ENCODE peak calls at places on chromosomes 7 and 10, in ten cellular contexts. D is glomerular endothelial cell; B is NCI-H1105; I is naive thymus-derived CD8-positive, alpha-beta T cell; C is T-helper 9 cell; F is hypothalamus; T is SIG-M5; P is substantia nigra; V is NCI-H1092 treated with DMSO at 0.1 percent for 48 hours; K is ovary. A is an unnamed sample.

GRCh38 chr7:84614821-84615506 is 420.4 kb upstream of the SEMA3A start:
- DNase-seq in D (peak; percentile 33), B (no peak), I (no peak), C (no peak), F (no peak), T (no peak), P (no peak), V (no peak), K (no peak), A (no peak)

GRCh38 chr10:19719320-19719719 is 96.9 kb upstream of the PLXDC2 start:
- DNase-seq in D (no peak), B (no peak), I (no peak), C (no peak), F (no peak), T (no peak), P (no peak), V (no peak), K (no peak), A (no peak)

GRCh38 chr10:78846770-78847169 is 222.0 kb upstream of the ZMIZ1 start:
- DNase-seq in D (no peak), B (no peak), I (no peak), C (no peak), F (peak; percentile 68), T (no peak), P (peak; percentile 73), V (peak; percentile 23), K (no peak), A (no peak)

GRCh38 chr10:122461367-122461728 is at the start of gene HTRA1:
- DNase-seq in D (no peak), B (no peak), I (no peak), C (no peak), F (peak; percentile 88), T (no peak), P (peak; percentile 92), V (no peak), K (peak; percentile 85), A (no peak)

GRCh38 chr10:11756766-11757315 is 14.7 kb downstream of the ECHDC3 start:
- DNase-seq in D (no peak), B (peak; percentile 1), I (no peak), C (no peak), F (no peak), T (no peak), P (no peak), V (no peak), K (no peak), A (no peak)

GRCh38 chr10:100362570-100363496 is 15.8 kb downstream of the SCD start:
- DNase-seq in D (no peak), B (no peak), I (no peak), C (no peak), F (peak; percentile 70), T (no peak), P (peak; percentile 75), V (no peak), K (no peak), A (no peak)

GRCh38 chr7:92808006-92808405 is 28.4 kb downstream of the CDK6 start:
- DNase-seq in D (no peak), B (no peak), I (no peak), C (no peak), F (no peak), T (no peak), P (no peak), V (no peak), K (no peak), A (no peak)

GRCh38 chr10:97781541-97782331 is 9.9 kb upstream of the SFRP5 start:
- DNase-seq in D (no peak), B (no peak), I (peak; percentile 79), C (no peak), F (no peak), T (no peak), P (no peak), V (no peak), K (no peak), A (peak; percentile 57)

GRCh38 chr10:12636585-12636984 is 287.2 kb downstream of the CAMK1D start:
- DNase-seq in D (no peak), B (no peak), I (no peak), C (no peak), F (no peak), T (no peak), P (no peak), V (no peak), K (no peak), A (no peak)

GRCh38 chr10:95496246-95496911 is 64.8 kb downstream of the SORBS1 start:
- DNase-seq in D (no peak), B (no peak), I (no peak), C (no peak), F (no peak), T (no peak), P (no peak), V (no peak), K (no peak), A (no peak)

GRCh38 chr7:123624527-123625183 is 23.0 kb downstream of the ASB15 start:
- DNase-seq in D (no peak), B (no peak), I (peak; percentile 45), C (peak; percentile 57), F (no peak), T (no peak), P (no peak), V (no peak), K (no peak), A (peak; percentile 28)

GRCh38 chr10:77631241-77631640 is 6.4 kb downstream of the KCNMA1 start:
- DNase-seq in D (no peak), B (no peak), I (no peak), C (no peak), F (peak; percentile 47), T (no peak), P (peak; percentile 74), V (no peak), K (no peak), A (no peak)

GRCh38 chr7:135420786-135421185 is 89.1 kb downstream of the CNOT4 start:
- DNase-seq in D (no peak), B (no peak), I (no peak), C (no peak), F (no peak), T (no peak), P (no peak), V (no peak), K (no peak), A (no peak)

GRCh38 chr10:133565441-133566294 is at the start of gene SYCE1:
- DNase-seq in D (no peak), B (no peak), I (no peak), C (no peak), F (no peak), T (no peak), P (no peak), V (no peak), K (peak; percentile 59), A (no peak)

GRCh38 chr7:34107306-34107705 is 202.0 kb downstream of the BMPER start:
- DNase-seq in D (no peak), B (peak; percentile 63), I (no peak), C (no peak), F (no peak), T (no peak), P (no peak), V (peak; percentile 49), K (peak; percentile 36), A (no peak)

GRCh38 chr10:85124592-85124991 is 796.2 kb downstream of the CCSER2 start:
- DNase-seq in D (no peak), B (peak; percentile 69), I (no peak), C (no peak), F (peak; percentile 30), T (no peak), P (peak; percentile 47), V (no peak), K (no peak), A (no peak)

GRCh38 chr10:24952146-24952700 is at the start of gene PRTFDC1:
- DNase-seq in D (no peak), B (peak; percentile 45), I (peak; percentile 42), C (peak; percentile 17), F (peak; percentile 66), T (no peak), P (peak; percentile 76), V (peak; percentile 30), K (peak; percentile 68), A (peak; percentile 37)

GRCh38 chr7:28586736-28587135 is 174.4 kb downstream of the CREB5 start:
- DNase-seq in D (no peak), B (no peak), I (no peak), C (no peak), F (no peak), T (no peak), P (no peak), V (no peak), K (no peak), A (no peak)

GRCh38 chr7:33100770-33101169 is 8.4 kb downstream of the RP9 start:
- DNase-seq in D (no peak), B (no peak), I (no peak), C (no peak), F (no peak), T (no peak), P (no peak), V (no peak), K (no peak), A (no peak)

GRCh38 chr10:132616170-132616994 is 78.8 kb downstream of the INPP5A start:
- DNase-seq in D (no peak), B (no peak), I (peak; percentile 85), C (peak; percentile 48), F (no peak), T (no peak), P (no peak), V (no peak), K (no peak), A (peak; percentile 65)

GRCh38 chr10:132457328-132458070 is 60.5 kb downstream of the PWWP2B start:
- DNase-seq in D (no peak), B (no peak), I (no peak), C (no peak), F (no peak), T (no peak), P (no peak), V (no peak), K (peak; percentile 12), A (no peak)